ENCODE peak calls at places on chromosomes 1 and 21, in ten cellular contexts. Y is GM12891, Q is adrenal gland, L is prostate gland, T is heart left ventricle, I is stomach, R is erythroblast, F is lower leg skin, Z is A549, N is NB4. G is an unnamed sample.

GRCh38 chr1:110565565-110565964 is 40.6 kb downstream of the KCNA2 start:
- DNase-seq in Z (no peak), L (no peak), I (no peak), F (peak; percentile 49), R (no peak), Q (no peak), Y (no peak), T (no peak), N (no peak), G (no peak)

GRCh38 chr1:62407398-62408009 is 29.3 kb upstream of the USP1 start:
- DNase-seq in L (peak; percentile 38), N (peak; percentile 57), Q (no peak), Z (peak; percentile 46), F (no peak), R (peak; percentile 58), T (no peak), Y (no peak), I (no peak), G (no peak)

GRCh38 chr1:186864296-186864695 is 35.5 kb downstream of the PLA2G4A start:
- DNase-seq in Y (no peak), T (no peak), F (no peak), Q (no peak), N (no peak), L (no peak), I (no peak), R (no peak), Z (no peak), G (no peak)

GRCh38 chr1:10459185-10459584 is 9.4 kb downstream of the CORT start:
- DNase-seq in Y (no peak), L (peak; percentile 21), I (no peak), T (no peak), Z (peak; percentile 65), Q (no peak), R (peak; percentile 91), N (peak; percentile 92), F (no peak), G (no peak)

GRCh38 chr1:67687649-67688048 is 2.6 kb downstream of the GADD45A start:
- DNase-seq in Y (no peak), Z (no peak), R (peak; percentile 89), F (no peak), N (peak; percentile 52), T (no peak), Q (no peak), L (no peak), I (no peak), G (no peak)

GRCh38 chr1:187605736-187606135 is 777.0 kb downstream of the PLA2G4A start:
- DNase-seq in F (no peak), T (no peak), Z (no peak), L (no peak), Q (no peak), R (no peak), Y (no peak), N (no peak), I (no peak), G (no peak)

GRCh38 chr1:172380441-172381244 is 39.8 kb upstream of the C1orf105 start:
- DNase-seq in I (no peak), L (no peak), Q (no peak), Y (no peak), F (no peak), R (no peak), N (no peak), T (no peak), Z (no peak), G (no peak)

GRCh38 chr1:28249013-28249870 is 10.1 kb upstream of the SESN2 start:
- DNase-seq in T (peak; percentile 52), Y (no peak), Q (peak; percentile 87), L (peak; percentile 22), Z (peak; percentile 83), I (peak; percentile 80), R (no peak), N (peak; percentile 59), F (no peak), G (peak; percentile 79)

GRCh38 chr1:223345720-223346119 is 18.3 kb downstream of the SUSD4 start:
- DNase-seq in Z (no peak), N (no peak), I (no peak), Y (no peak), T (no peak), F (peak; percentile 32), Q (no peak), R (no peak), L (no peak), G (no peak)

GRCh38 chr1:228286505-228287417 is 78.9 kb downstream of the OBSCN start:
- DNase-seq in L (no peak), F (peak; percentile 72), Q (no peak), N (no peak), I (no peak), Y (no peak), Z (no peak), R (no peak), T (no peak), G (peak; percentile 57)

GRCh38 chr1:192877283-192877886 is 68.5 kb downstream of the RGS2 start:
- DNase-seq in Z (no peak), Y (no peak), T (no peak), L (no peak), Q (no peak), N (peak; percentile 64), F (no peak), I (no peak), R (no peak), G (no peak)

GRCh38 chr1:100892554-100892953 is 2.1 kb downstream of the EXTL2 start:
- DNase-seq in Y (no peak), R (no peak), I (no peak), N (no peak), T (no peak), Q (no peak), L (no peak), F (no peak), Z (no peak), G (no peak)

GRCh38 chr1:206025283-206025820 is 1.7 kb upstream of the CTSE start:
- DNase-seq in I (no peak), R (no peak), Q (no peak), Y (no peak), L (no peak), N (no peak), F (no peak), Z (no peak), T (no peak), G (no peak)

GRCh38 chr1:97608272-97608671 is 312.6 kb downstream of the DPYD start:
- DNase-seq in I (no peak), F (no peak), Z (no peak), L (no peak), R (no peak), Q (no peak), T (no peak), N (no peak), Y (no peak), G (no peak)

DNA sequence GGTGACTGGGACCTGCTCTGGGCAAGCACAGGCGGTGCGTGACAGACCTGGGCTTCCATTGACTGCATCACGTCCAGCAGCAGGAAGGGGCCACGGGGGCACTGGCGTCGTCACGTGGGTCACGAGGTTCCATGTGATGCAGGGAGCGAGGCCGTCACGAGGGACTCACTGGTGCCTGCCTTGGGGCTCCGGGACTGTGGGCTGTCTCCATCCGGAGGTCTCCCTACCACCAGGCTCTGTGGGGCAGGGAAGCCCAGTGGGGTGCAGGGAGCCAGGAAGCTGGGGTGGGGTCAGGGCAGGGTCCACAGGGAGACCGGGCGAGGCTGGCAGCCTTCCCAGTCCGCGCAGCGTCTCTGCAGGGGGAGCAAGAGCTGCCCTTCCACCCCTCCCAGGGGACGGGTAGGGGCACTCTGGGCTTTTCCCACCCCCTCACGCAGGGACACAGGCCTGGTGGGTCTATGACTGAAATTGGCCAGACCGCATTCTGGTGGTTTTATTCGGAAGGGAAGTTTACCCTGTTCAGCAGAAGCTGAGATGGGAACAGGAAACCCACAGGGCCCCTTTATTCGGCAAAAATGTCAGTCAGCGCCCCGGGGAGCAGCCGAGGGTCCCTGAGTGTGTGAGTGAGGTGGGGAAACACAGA is 416 bp upstream of the TNFRSF14 start:
- DNase-seq in T (peak; percentile 85), Y (peak; percentile 75), Z (no peak), N (peak; percentile 95), L (peak; percentile 65), F (peak; percentile 99), Q (peak; percentile 93), I (peak; percentile 82), R (peak; percentile 76), G (peak; percentile 98)
- TF ChIP-seq POLR2A in T (no peak), Y (no peak), Z (no peak), N (peak; percentile 16), L (peak; percentile 73), F (no peak), Q (peak; percentile 75), I (no peak), R (peak; percentile 49), G (peak; percentile 77)

DNA sequence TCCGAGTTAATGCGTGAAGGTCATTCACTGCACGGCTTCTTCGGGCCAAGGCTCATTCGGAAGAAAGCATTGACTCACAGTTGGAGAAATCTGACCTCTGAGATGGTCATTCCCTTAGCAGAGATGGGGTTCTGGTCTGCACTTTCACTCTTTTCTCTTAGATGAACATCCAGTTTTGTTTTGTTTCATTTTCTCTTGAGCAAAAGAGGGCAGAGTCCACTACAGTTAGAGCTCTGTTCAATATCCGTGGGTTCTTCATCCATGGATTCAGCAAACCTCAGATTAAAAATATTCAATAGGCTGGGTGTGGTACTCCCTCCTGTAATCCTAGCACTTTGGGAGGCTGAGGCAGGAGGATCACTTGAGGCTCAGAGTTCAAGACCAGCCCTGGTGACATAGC is 57.4 kb upstream of the SIPA1L2 start:
- DNase-seq in T (no peak), R (no peak), I (no peak), Q (no peak), F (no peak), Y (no peak), N (no peak), Z (no peak), L (no peak), G (no peak)
- TF ChIP-seq POLR2A in T (no peak), R (no peak), I (no peak), Q (no peak), F (no peak), Y (no peak), N (no peak), Z (no peak), L (no peak), G (no peak)

GRCh38 chr21:37800496-37801061 is 115.7 kb downstream of the KCNJ6 start:
- DNase-seq in N (no peak), Y (no peak), L (no peak), Q (no peak), Z (no peak), T (no peak), F (no peak), I (no peak), R (peak; percentile 25), G (no peak)
- TF ChIP-seq POLR2A in N (no peak), Y (no peak), L (no peak), Q (no peak), Z (no peak), T (no peak), F (no peak), I (no peak), R (no peak), G (no peak)

DNA sequence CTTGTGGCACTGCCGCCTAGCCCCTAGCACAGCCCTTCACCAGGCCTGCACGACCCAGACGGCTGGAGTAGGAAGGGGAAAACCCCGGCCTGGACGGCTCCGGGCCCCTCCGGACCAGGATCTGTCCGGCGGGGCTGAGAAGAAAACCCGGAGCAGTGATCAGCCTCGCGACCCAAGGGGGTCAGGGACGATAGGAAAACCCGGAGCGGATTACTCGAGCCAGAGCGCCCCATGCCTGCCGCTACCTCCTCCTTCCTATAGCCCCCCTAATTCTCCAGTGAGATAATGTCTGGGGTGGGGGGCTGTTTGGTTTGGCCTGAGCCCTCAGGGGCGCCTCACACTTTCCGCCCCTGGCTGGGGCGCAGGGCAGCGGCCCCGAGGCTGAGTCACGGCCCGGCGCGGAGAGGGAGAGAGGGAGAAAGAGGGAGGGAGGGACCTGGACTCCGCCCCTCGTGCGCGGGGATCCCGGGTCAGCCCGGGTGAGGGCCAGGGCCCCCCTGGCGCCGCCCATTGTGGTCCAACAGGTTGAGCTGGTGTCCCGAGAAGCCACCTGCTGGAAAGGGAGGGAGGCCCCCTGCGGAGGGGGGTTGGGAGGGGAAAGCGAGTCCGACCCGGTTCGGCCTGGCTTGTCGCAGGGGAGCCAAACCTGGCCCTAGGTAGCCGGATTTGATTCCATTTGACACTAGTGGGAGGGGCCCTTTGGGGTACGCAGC is 1.7 kb upstream of the ZBTB7B start:
- DNase-seq in R (peak; percentile 89), Z (peak; percentile 94), Y (peak; percentile 84), F (peak; percentile 98), L (peak; percentile 97), T (peak; percentile 89), I (peak; percentile 97), N (peak; percentile 94), Q (peak; percentile 97), G (peak; percentile 95)
- TF ChIP-seq POLR2A in R (peak; percentile 68), Z (no peak), Y (no peak), F (no peak), L (peak; percentile 86), T (peak; percentile 24), I (no peak), N (peak; percentile 38), Q (peak; percentile 75), G (peak; percentile 88)

G was measured in sigmoid colon.